ENCODE peak calls at places on chromosomes 7 and 10, in six cellular contexts. S, T, V, R, Q and N are unnamed samples.

GRCh38 chr10:108392286-108392685 is 1227.8 kb upstream of the SORCS1 start:
- DNase-seq in S (no peak), T (no peak), V (no peak), R (no peak), Q (no peak), N (no peak)

GRCh38 chr10:77873558-77874380 is 52.8 kb downstream of the DLG5 start:
- DNase-seq in S (no peak), T (no peak), V (peak; percentile 30), R (no peak), Q (peak; percentile 81), N (no peak)

GRCh38 chr10:76881477-76882220 is 756.0 kb downstream of the KCNMA1 start:
- DNase-seq in S (no peak), T (no peak), V (no peak), R (no peak), Q (no peak), N (no peak)

GRCh38 chr10:72764151-72764550 is 72.2 kb downstream of the MCU start:
- DNase-seq in S (no peak), T (no peak), V (no peak), R (no peak), Q (no peak), N (no peak)

GRCh38 chr7:137454169-137455166 is 110.9 kb upstream of the PTN start:
- DNase-seq in S (no peak), T (no peak), V (no peak), R (no peak), Q (peak; percentile 62), N (no peak)

GRCh38 chr10:5291501-5292195 is 73.1 kb upstream of the UCN3 start:
- DNase-seq in S (no peak), T (no peak), V (peak; percentile 61), R (peak; percentile 56), Q (peak; percentile 86), N (no peak)

GRCh38 chr7:42238709-42239395 is 1.8 kb upstream of the GLI3 start:
- DNase-seq in S (no peak), T (no peak), V (no peak), R (no peak), Q (peak; percentile 84), N (no peak)

GRCh38 chr7:157409753-157410727 is 73.2 kb downstream of the DNAJB6 start:
- DNase-seq in S (no peak), T (no peak), V (no peak), R (no peak), Q (no peak), N (no peak)

GRCh38 chr7:100407285-100408180 is 21.0 kb downstream of the ZCWPW1 start:
- DNase-seq in S (no peak), T (no peak), V (peak; percentile 28), R (no peak), Q (peak; percentile 84), N (no peak)

GRCh38 chr7:29807179-29807841 is 1.0 kb downstream of the WIPF3 start:
- DNase-seq in S (no peak), T (no peak), V (no peak), R (no peak), Q (peak; percentile 7), N (no peak)

GRCh38 chr7:110130669-110131068 is 960.3 kb upstream of the LRRN3 start:
- DNase-seq in S (no peak), T (no peak), V (no peak), R (no peak), Q (no peak), N (no peak)

GRCh38 chr7:155224116-155224811 is 73.4 kb upstream of the INSIG1 start:
- DNase-seq in S (no peak), T (no peak), V (no peak), R (no peak), Q (no peak), N (no peak)

GRCh38 chr10:71766717-71767419 is 6.5 kb downstream of the VSIR start:
- DNase-seq in S (no peak), T (peak; percentile 77), V (peak; percentile 34), R (no peak), Q (peak; percentile 80), N (no peak)

GRCh38 chr7:71227126-71227525 is 95.2 kb downstream of the GALNT17 start:
- DNase-seq in S (no peak), T (no peak), V (no peak), R (no peak), Q (no peak), N (no peak)

GRCh38 chr7:102080371-102081243 is 206.1 kb upstream of the SH2B2 start:
- DNase-seq in S (peak; percentile 18), T (no peak), V (no peak), R (no peak), Q (no peak), N (peak; percentile 51)